ENCODE peak calls at places on chromosomes 7 and 10, in nine cellular contexts. One of them, this sample, is unnamed.

GRCh38 chr10:27019827-27020226 is 80.5 kb downstream of the ANKRD26 start:
- DNase-seq in hypothalamus: no peak
- DNase-seq in stimulated activated naive B cell treated with anti-CD40 and anti-IgM and Interleukin-4, amounts not matched to agents 10 μg/mL and 1 μg/mL and 100 μg/mL, for 72 hours: no peak
- DNase-seq in amniotic stem cell: no peak
- DNase-seq in stimulated activated CD8-positive, alpha-beta memory T cell treated with anti-CD3 and anti-CD28 coated beads, Interleukin-15, amount 100 ng/mL, for 24 hours: no peak
- DNase-seq in activated CD4-positive, CD25-positive, alpha-beta regulatory T cell treated with anti-CD3 and anti-CD28 coated beads, Interleukin-2, amount 50 U/mL, for 16 hours: no peak
- DNase-seq in RWPE2: no peak
- DNase-seq in NCI-H69: no peak
- DNase-seq in right cardiac atrium: no peak
- DNase-seq in this sample: no peak

GRCh38 chr7:82154728-82155127 is 288.8 kb downstream of the CACNA2D1 start:
- DNase-seq in amniotic stem cell: no peak
- DNase-seq in activated CD4-positive, CD25-positive, alpha-beta regulatory T cell treated with anti-CD3 and anti-CD28 coated beads, Interleukin-2, amount 50 U/mL, for 16 hours: no peak
- DNase-seq in stimulated activated CD8-positive, alpha-beta memory T cell treated with anti-CD3 and anti-CD28 coated beads, Interleukin-15, amount 100 ng/mL, for 24 hours: no peak
- DNase-seq in stimulated activated naive B cell treated with anti-CD40 and anti-IgM and Interleukin-4, amounts not matched to agents 10 μg/mL and 1 μg/mL and 100 μg/mL, for 72 hours: no peak
- DNase-seq in hypothalamus: no peak
- DNase-seq in right cardiac atrium: no peak
- DNase-seq in NCI-H69: peak
- DNase-seq in RWPE2: no peak
- DNase-seq in this sample: no peak

GRCh38 chr10:58512470-58513188 is at the start of gene BICC1:
- DNase-seq in right cardiac atrium: peak
- DNase-seq in stimulated activated naive B cell treated with anti-CD40 and anti-IgM and Interleukin-4, amounts not matched to agents 10 μg/mL and 1 μg/mL and 100 μg/mL, for 72 hours: no peak
- DNase-seq in RWPE2: no peak
- DNase-seq in activated CD4-positive, CD25-positive, alpha-beta regulatory T cell treated with anti-CD3 and anti-CD28 coated beads, Interleukin-2, amount 50 U/mL, for 16 hours: no peak
- DNase-seq in stimulated activated CD8-positive, alpha-beta memory T cell treated with anti-CD3 and anti-CD28 coated beads, Interleukin-15, amount 100 ng/mL, for 24 hours: no peak
- DNase-seq in NCI-H69: peak
- DNase-seq in hypothalamus: no peak
- DNase-seq in amniotic stem cell: no peak
- DNase-seq in this sample: peak

GRCh38 chr10:92538231-92538958 is 35.5 kb downstream of the IDE start:
- DNase-seq in stimulated activated naive B cell treated with anti-CD40 and anti-IgM and Interleukin-4, amounts not matched to agents 10 μg/mL and 1 μg/mL and 100 μg/mL, for 72 hours: no peak
- DNase-seq in amniotic stem cell: no peak
- DNase-seq in NCI-H69: no peak
- DNase-seq in RWPE2: no peak
- DNase-seq in hypothalamus: no peak
- DNase-seq in activated CD4-positive, CD25-positive, alpha-beta regulatory T cell treated with anti-CD3 and anti-CD28 coated beads, Interleukin-2, amount 50 U/mL, for 16 hours: no peak
- DNase-seq in stimulated activated CD8-positive, alpha-beta memory T cell treated with anti-CD3 and anti-CD28 coated beads, Interleukin-15, amount 100 ng/mL, for 24 hours: no peak
- DNase-seq in right cardiac atrium: no peak
- DNase-seq in this sample: no peak

GRCh38 chr7:128075536-128076095 is 44.4 kb upstream of the LRRC4 start:
- DNase-seq in NCI-H69: peak
- DNase-seq in activated CD4-positive, CD25-positive, alpha-beta regulatory T cell treated with anti-CD3 and anti-CD28 coated beads, Interleukin-2, amount 50 U/mL, for 16 hours: no peak
- DNase-seq in stimulated activated naive B cell treated with anti-CD40 and anti-IgM and Interleukin-4, amounts not matched to agents 10 μg/mL and 1 μg/mL and 100 μg/mL, for 72 hours: no peak
- DNase-seq in hypothalamus: no peak
- DNase-seq in right cardiac atrium: no peak
- DNase-seq in RWPE2: no peak
- DNase-seq in amniotic stem cell: no peak
- DNase-seq in stimulated activated CD8-positive, alpha-beta memory T cell treated with anti-CD3 and anti-CD28 coated beads, Interleukin-15, amount 100 ng/mL, for 24 hours: no peak
- DNase-seq in this sample: no peak

GRCh38 chr10:60627778-60628773 is 150.2 kb upstream of the CDK1 start:
- DNase-seq in NCI-H69: peak
- DNase-seq in stimulated activated CD8-positive, alpha-beta memory T cell treated with anti-CD3 and anti-CD28 coated beads, Interleukin-15, amount 100 ng/mL, for 24 hours: no peak
- DNase-seq in right cardiac atrium: no peak
- DNase-seq in stimulated activated naive B cell treated with anti-CD40 and anti-IgM and Interleukin-4, amounts not matched to agents 10 μg/mL and 1 μg/mL and 100 μg/mL, for 72 hours: no peak
- DNase-seq in hypothalamus: no peak
- DNase-seq in activated CD4-positive, CD25-positive, alpha-beta regulatory T cell treated with anti-CD3 and anti-CD28 coated beads, Interleukin-2, amount 50 U/mL, for 16 hours: no peak
- DNase-seq in amniotic stem cell: no peak
- DNase-seq in RWPE2: no peak
- DNase-seq in this sample: no peak

GRCh38 chr7:88092676-88092999 is 127.2 kb downstream of the SRI start:
- DNase-seq in right cardiac atrium: no peak
- DNase-seq in RWPE2: no peak
- DNase-seq in stimulated activated naive B cell treated with anti-CD40 and anti-IgM and Interleukin-4, amounts not matched to agents 10 μg/mL and 1 μg/mL and 100 μg/mL, for 72 hours: no peak
- DNase-seq in hypothalamus: no peak
- DNase-seq in amniotic stem cell: no peak
- DNase-seq in stimulated activated CD8-positive, alpha-beta memory T cell treated with anti-CD3 and anti-CD28 coated beads, Interleukin-15, amount 100 ng/mL, for 24 hours: no peak
- DNase-seq in activated CD4-positive, CD25-positive, alpha-beta regulatory T cell treated with anti-CD3 and anti-CD28 coated beads, Interleukin-2, amount 50 U/mL, for 16 hours: no peak
- DNase-seq in NCI-H69: peak
- DNase-seq in this sample: no peak

GRCh38 chr10:131576341-131577177 is 265.0 kb upstream of the TCERG1L start:
- DNase-seq in amniotic stem cell: no peak
- DNase-seq in stimulated activated naive B cell treated with anti-CD40 and anti-IgM and Interleukin-4, amounts not matched to agents 10 μg/mL and 1 μg/mL and 100 μg/mL, for 72 hours: no peak
- DNase-seq in activated CD4-positive, CD25-positive, alpha-beta regulatory T cell treated with anti-CD3 and anti-CD28 coated beads, Interleukin-2, amount 50 U/mL, for 16 hours: no peak
- DNase-seq in NCI-H69: no peak
- DNase-seq in hypothalamus: no peak
- DNase-seq in right cardiac atrium: no peak
- DNase-seq in RWPE2: no peak
- DNase-seq in stimulated activated CD8-positive, alpha-beta memory T cell treated with anti-CD3 and anti-CD28 coated beads, Interleukin-15, amount 100 ng/mL, for 24 hours: no peak
- DNase-seq in this sample: no peak

GRCh38 chr10:50937230-50937907 is 51.9 kb upstream of the A1CF start:
- DNase-seq in amniotic stem cell: peak
- DNase-seq in stimulated activated CD8-positive, alpha-beta memory T cell treated with anti-CD3 and anti-CD28 coated beads, Interleukin-15, amount 100 ng/mL, for 24 hours: no peak
- DNase-seq in right cardiac atrium: no peak
- DNase-seq in activated CD4-positive, CD25-positive, alpha-beta regulatory T cell treated with anti-CD3 and anti-CD28 coated beads, Interleukin-2, amount 50 U/mL, for 16 hours: no peak
- DNase-seq in stimulated activated naive B cell treated with anti-CD40 and anti-IgM and Interleukin-4, amounts not matched to agents 10 μg/mL and 1 μg/mL and 100 μg/mL, for 72 hours: no peak
- DNase-seq in NCI-H69: peak
- DNase-seq in hypothalamus: no peak
- DNase-seq in RWPE2: no peak
- DNase-seq in this sample: peak

GRCh38 chr10:30233186-30233958 is 115.7 kb downstream of the MTPAP start:
- DNase-seq in amniotic stem cell: peak
- DNase-seq in hypothalamus: no peak
- DNase-seq in right cardiac atrium: no peak
- DNase-seq in activated CD4-positive, CD25-positive, alpha-beta regulatory T cell treated with anti-CD3 and anti-CD28 coated beads, Interleukin-2, amount 50 U/mL, for 16 hours: no peak
- DNase-seq in stimulated activated CD8-positive, alpha-beta memory T cell treated with anti-CD3 and anti-CD28 coated beads, Interleukin-15, amount 100 ng/mL, for 24 hours: no peak
- DNase-seq in RWPE2: no peak
- DNase-seq in stimulated activated naive B cell treated with anti-CD40 and anti-IgM and Interleukin-4, amounts not matched to agents 10 μg/mL and 1 μg/mL and 100 μg/mL, for 72 hours: no peak
- DNase-seq in NCI-H69: no peak
- DNase-seq in this sample: peak

GRCh38 chr10:96910488-96911395 is 78.6 kb downstream of the LCOR start:
- DNase-seq in hypothalamus: no peak
- DNase-seq in stimulated activated CD8-positive, alpha-beta memory T cell treated with anti-CD3 and anti-CD28 coated beads, Interleukin-15, amount 100 ng/mL, for 24 hours: no peak
- DNase-seq in amniotic stem cell: peak
- DNase-seq in RWPE2: no peak
- DNase-seq in activated CD4-positive, CD25-positive, alpha-beta regulatory T cell treated with anti-CD3 and anti-CD28 coated beads, Interleukin-2, amount 50 U/mL, for 16 hours: no peak
- DNase-seq in stimulated activated naive B cell treated with anti-CD40 and anti-IgM and Interleukin-4, amounts not matched to agents 10 μg/mL and 1 μg/mL and 100 μg/mL, for 72 hours: no peak
- DNase-seq in right cardiac atrium: no peak
- DNase-seq in NCI-H69: peak
- DNase-seq in this sample: peak

GRCh38 chr10:7161484-7162283 is 249.2 kb downstream of the SFMBT2 start:
- DNase-seq in stimulated activated naive B cell treated with anti-CD40 and anti-IgM and Interleukin-4, amounts not matched to agents 10 μg/mL and 1 μg/mL and 100 μg/mL, for 72 hours: no peak
- DNase-seq in RWPE2: no peak
- DNase-seq in amniotic stem cell: no peak
- DNase-seq in NCI-H69: no peak
- DNase-seq in activated CD4-positive, CD25-positive, alpha-beta regulatory T cell treated with anti-CD3 and anti-CD28 coated beads, Interleukin-2, amount 50 U/mL, for 16 hours: no peak
- DNase-seq in hypothalamus: no peak
- DNase-seq in right cardiac atrium: peak
- DNase-seq in stimulated activated CD8-positive, alpha-beta memory T cell treated with anti-CD3 and anti-CD28 coated beads, Interleukin-15, amount 100 ng/mL, for 24 hours: no peak
- DNase-seq in this sample: no peak

GRCh38 chr10:23371073-23371472 is 26.5 kb upstream of the C10orf67 start:
- DNase-seq in activated CD4-positive, CD25-positive, alpha-beta regulatory T cell treated with anti-CD3 and anti-CD28 coated beads, Interleukin-2, amount 50 U/mL, for 16 hours: no peak
- DNase-seq in NCI-H69: no peak
- DNase-seq in stimulated activated naive B cell treated with anti-CD40 and anti-IgM and Interleukin-4, amounts not matched to agents 10 μg/mL and 1 μg/mL and 100 μg/mL, for 72 hours: no peak
- DNase-seq in amniotic stem cell: no peak
- DNase-seq in hypothalamus: no peak
- DNase-seq in stimulated activated CD8-positive, alpha-beta memory T cell treated with anti-CD3 and anti-CD28 coated beads, Interleukin-15, amount 100 ng/mL, for 24 hours: no peak
- DNase-seq in RWPE2: no peak
- DNase-seq in right cardiac atrium: no peak
- DNase-seq in this sample: no peak

GRCh38 chr10:58517481-58518355 is 5.0 kb downstream of the BICC1 start:
- DNase-seq in stimulated activated CD8-positive, alpha-beta memory T cell treated with anti-CD3 and anti-CD28 coated beads, Interleukin-15, amount 100 ng/mL, for 24 hours: no peak
- DNase-seq in NCI-H69: no peak
- DNase-seq in RWPE2: no peak
- DNase-seq in right cardiac atrium: no peak
- DNase-seq in amniotic stem cell: no peak
- DNase-seq in activated CD4-positive, CD25-positive, alpha-beta regulatory T cell treated with anti-CD3 and anti-CD28 coated beads, Interleukin-2, amount 50 U/mL, for 16 hours: no peak
- DNase-seq in hypothalamus: no peak
- DNase-seq in stimulated activated naive B cell treated with anti-CD40 and anti-IgM and Interleukin-4, amounts not matched to agents 10 μg/mL and 1 μg/mL and 100 μg/mL, for 72 hours: no peak
- DNase-seq in this sample: no peak

GRCh38 chr7:110775046-110775445 is 315.9 kb upstream of the LRRN3 start:
- DNase-seq in stimulated activated naive B cell treated with anti-CD40 and anti-IgM and Interleukin-4, amounts not matched to agents 10 μg/mL and 1 μg/mL and 100 μg/mL, for 72 hours: no peak
- DNase-seq in RWPE2: no peak
- DNase-seq in hypothalamus: no peak
- DNase-seq in amniotic stem cell: peak
- DNase-seq in right cardiac atrium: no peak
- DNase-seq in activated CD4-positive, CD25-positive, alpha-beta regulatory T cell treated with anti-CD3 and anti-CD28 coated beads, Interleukin-2, amount 50 U/mL, for 16 hours: no peak
- DNase-seq in stimulated activated CD8-positive, alpha-beta memory T cell treated with anti-CD3 and anti-CD28 coated beads, Interleukin-15, amount 100 ng/mL, for 24 hours: no peak
- DNase-seq in NCI-H69: no peak
- DNase-seq in this sample: peak

GRCh38 chr7:42272793-42273665 is 36.0 kb upstream of the GLI3 start:
- DNase-seq in right cardiac atrium: no peak
- DNase-seq in hypothalamus: no peak
- DNase-seq in amniotic stem cell: peak
- DNase-seq in stimulated activated CD8-positive, alpha-beta memory T cell treated with anti-CD3 and anti-CD28 coated beads, Interleukin-15, amount 100 ng/mL, for 24 hours: no peak
- DNase-seq in activated CD4-positive, CD25-positive, alpha-beta regulatory T cell treated with anti-CD3 and anti-CD28 coated beads, Interleukin-2, amount 50 U/mL, for 16 hours: no peak
- DNase-seq in NCI-H69: no peak
- DNase-seq in RWPE2: no peak
- DNase-seq in stimulated activated naive B cell treated with anti-CD40 and anti-IgM and Interleukin-4, amounts not matched to agents 10 μg/mL and 1 μg/mL and 100 μg/mL, for 72 hours: no peak
- DNase-seq in this sample: peak

GRCh38 chr10:44684641-44685040 is 226.5 kb upstream of the TMEM72 start:
- DNase-seq in amniotic stem cell: no peak
- DNase-seq in right cardiac atrium: no peak
- DNase-seq in activated CD4-positive, CD25-positive, alpha-beta regulatory T cell treated with anti-CD3 and anti-CD28 coated beads, Interleukin-2, amount 50 U/mL, for 16 hours: no peak
- DNase-seq in stimulated activated CD8-positive, alpha-beta memory T cell treated with anti-CD3 and anti-CD28 coated beads, Interleukin-15, amount 100 ng/mL, for 24 hours: no peak
- DNase-seq in hypothalamus: no peak
- DNase-seq in RWPE2: no peak
- DNase-seq in stimulated activated naive B cell treated with anti-CD40 and anti-IgM and Interleukin-4, amounts not matched to agents 10 μg/mL and 1 μg/mL and 100 μg/mL, for 72 hours: no peak
- DNase-seq in NCI-H69: no peak
- DNase-seq in this sample: no peak

GRCh38 chr10:119545310-119545709 is 2.8 kb upstream of the RGS10 start:
- DNase-seq in hypothalamus: no peak
- DNase-seq in stimulated activated naive B cell treated with anti-CD40 and anti-IgM and Interleukin-4, amounts not matched to agents 10 μg/mL and 1 μg/mL and 100 μg/mL, for 72 hours: no peak
- DNase-seq in stimulated activated CD8-positive, alpha-beta memory T cell treated with anti-CD3 and anti-CD28 coated beads, Interleukin-15, amount 100 ng/mL, for 24 hours: no peak
- DNase-seq in right cardiac atrium: no peak
- DNase-seq in RWPE2: no peak
- DNase-seq in NCI-H69: no peak
- DNase-seq in activated CD4-positive, CD25-positive, alpha-beta regulatory T cell treated with anti-CD3 and anti-CD28 coated beads, Interleukin-2, amount 50 U/mL, for 16 hours: no peak
- DNase-seq in amniotic stem cell: no peak
- DNase-seq in this sample: no peak

GRCh38 chr10:127922206-127922605 is 15.3 kb downstream of the PTPRE start:
- DNase-seq in stimulated activated CD8-positive, alpha-beta memory T cell treated with anti-CD3 and anti-CD28 coated beads, Interleukin-15, amount 100 ng/mL, for 24 hours: no peak
- DNase-seq in NCI-H69: no peak
- DNase-seq in hypothalamus: no peak
- DNase-seq in right cardiac atrium: no peak
- DNase-seq in RWPE2: no peak
- DNase-seq in activated CD4-positive, CD25-positive, alpha-beta regulatory T cell treated with anti-CD3 and anti-CD28 coated beads, Interleukin-2, amount 50 U/mL, for 16 hours: no peak
- DNase-seq in amniotic stem cell: no peak
- DNase-seq in stimulated activated naive B cell treated with anti-CD40 and anti-IgM and Interleukin-4, amounts not matched to agents 10 μg/mL and 1 μg/mL and 100 μg/mL, for 72 hours: no peak
- DNase-seq in this sample: no peak

GRCh38 chr7:40162516-40162915 is 27.7 kb downstream of the SUGCT start:
- DNase-seq in amniotic stem cell: no peak
- DNase-seq in stimulated activated CD8-positive, alpha-beta memory T cell treated with anti-CD3 and anti-CD28 coated beads, Interleukin-15, amount 100 ng/mL, for 24 hours: no peak
- DNase-seq in stimulated activated naive B cell treated with anti-CD40 and anti-IgM and Interleukin-4, amounts not matched to agents 10 μg/mL and 1 μg/mL and 100 μg/mL, for 72 hours: no peak
- DNase-seq in hypothalamus: no peak
- DNase-seq in right cardiac atrium: no peak
- DNase-seq in NCI-H69: no peak
- DNase-seq in activated CD4-positive, CD25-positive, alpha-beta regulatory T cell treated with anti-CD3 and anti-CD28 coated beads, Interleukin-2, amount 50 U/mL, for 16 hours: no peak
- DNase-seq in RWPE2: no peak
- DNase-seq in this sample: peak

GRCh38 chr10:2119316-2119715 is 382.0 kb upstream of the ADARB2 start:
- DNase-seq in amniotic stem cell: no peak
- DNase-seq in NCI-H69: no peak
- DNase-seq in RWPE2: no peak
- DNase-seq in stimulated activated naive B cell treated with anti-CD40 and anti-IgM and Interleukin-4, amounts not matched to agents 10 μg/mL and 1 μg/mL and 100 μg/mL, for 72 hours: no peak
- DNase-seq in right cardiac atrium: no peak
- DNase-seq in hypothalamus: no peak
- DNase-seq in activated CD4-positive, CD25-positive, alpha-beta regulatory T cell treated with anti-CD3 and anti-CD28 coated beads, Interleukin-2, amount 50 U/mL, for 16 hours: no peak
- DNase-seq in stimulated activated CD8-positive, alpha-beta memory T cell treated with anti-CD3 and anti-CD28 coated beads, Interleukin-15, amount 100 ng/mL, for 24 hours: no peak
- DNase-seq in this sample: no peak

GRCh38 chr7:91759205-91759863 is 121.2 kb downstream of the MTERF1 start:
- DNase-seq in stimulated activated CD8-positive, alpha-beta memory T cell treated with anti-CD3 and anti-CD28 coated beads, Interleukin-15, amount 100 ng/mL, for 24 hours: no peak
- DNase-seq in amniotic stem cell: no peak
- DNase-seq in stimulated activated naive B cell treated with anti-CD40 and anti-IgM and Interleukin-4, amounts not matched to agents 10 μg/mL and 1 μg/mL and 100 μg/mL, for 72 hours: no peak
- DNase-seq in hypothalamus: no peak
- DNase-seq in NCI-H69: peak
- DNase-seq in activated CD4-positive, CD25-positive, alpha-beta regulatory T cell treated with anti-CD3 and anti-CD28 coated beads, Interleukin-2, amount 50 U/mL, for 16 hours: no peak
- DNase-seq in right cardiac atrium: no peak
- DNase-seq in RWPE2: peak
- DNase-seq in this sample: no peak

GRCh38 chr7:131235489-131236317 is 92.0 kb upstream of the MKLN1 start:
- DNase-seq in RWPE2: peak
- DNase-seq in activated CD4-positive, CD25-positive, alpha-beta regulatory T cell treated with anti-CD3 and anti-CD28 coated beads, Interleukin-2, amount 50 U/mL, for 16 hours: peak
- DNase-seq in right cardiac atrium: no peak
- DNase-seq in hypothalamus: peak
- DNase-seq in stimulated activated naive B cell treated with anti-CD40 and anti-IgM and Interleukin-4, amounts not matched to agents 10 μg/mL and 1 μg/mL and 100 μg/mL, for 72 hours: peak
- DNase-seq in amniotic stem cell: peak
- DNase-seq in stimulated activated CD8-positive, alpha-beta memory T cell treated with anti-CD3 and anti-CD28 coated beads, Interleukin-15, amount 100 ng/mL, for 24 hours: peak
- DNase-seq in NCI-H69: peak
- DNase-seq in this sample: peak

GRCh38 chr7:30330134-30331111 is 46.0 kb downstream of the ZNRF2 start:
- DNase-seq in stimulated activated naive B cell treated with anti-CD40 and anti-IgM and Interleukin-4, amounts not matched to agents 10 μg/mL and 1 μg/mL and 100 μg/mL, for 72 hours: peak
- DNase-seq in activated CD4-positive, CD25-positive, alpha-beta regulatory T cell treated with anti-CD3 and anti-CD28 coated beads, Interleukin-2, amount 50 U/mL, for 16 hours: no peak
- DNase-seq in RWPE2: no peak
- DNase-seq in hypothalamus: no peak
- DNase-seq in right cardiac atrium: no peak
- DNase-seq in amniotic stem cell: no peak
- DNase-seq in NCI-H69: peak
- DNase-seq in stimulated activated CD8-positive, alpha-beta memory T cell treated with anti-CD3 and anti-CD28 coated beads, Interleukin-15, amount 100 ng/mL, for 24 hours: no peak
- DNase-seq in this sample: no peak

GRCh38 chr7:123961731-123962130 is 36.7 kb downstream of the SPAM1 start:
- DNase-seq in NCI-H69: peak
- DNase-seq in RWPE2: no peak
- DNase-seq in activated CD4-positive, CD25-positive, alpha-beta regulatory T cell treated with anti-CD3 and anti-CD28 coated beads, Interleukin-2, amount 50 U/mL, for 16 hours: no peak
- DNase-seq in amniotic stem cell: no peak
- DNase-seq in stimulated activated naive B cell treated with anti-CD40 and anti-IgM and Interleukin-4, amounts not matched to agents 10 μg/mL and 1 μg/mL and 100 μg/mL, for 72 hours: no peak
- DNase-seq in hypothalamus: no peak
- DNase-seq in stimulated activated CD8-positive, alpha-beta memory T cell treated with anti-CD3 and anti-CD28 coated beads, Interleukin-15, amount 100 ng/mL, for 24 hours: no peak
- DNase-seq in right cardiac atrium: no peak
- DNase-seq in this sample: no peak

GRCh38 chr7:30657131-30657530 is 25.1 kb downstream of the CRHR2 start:
- DNase-seq in activated CD4-positive, CD25-positive, alpha-beta regulatory T cell treated with anti-CD3 and anti-CD28 coated beads, Interleukin-2, amount 50 U/mL, for 16 hours: no peak
- DNase-seq in amniotic stem cell: no peak
- DNase-seq in stimulated activated CD8-positive, alpha-beta memory T cell treated with anti-CD3 and anti-CD28 coated beads, Interleukin-15, amount 100 ng/mL, for 24 hours: no peak
- DNase-seq in NCI-H69: no peak
- DNase-seq in RWPE2: peak
- DNase-seq in right cardiac atrium: no peak
- DNase-seq in stimulated activated naive B cell treated with anti-CD40 and anti-IgM and Interleukin-4, amounts not matched to agents 10 μg/mL and 1 μg/mL and 100 μg/mL, for 72 hours: no peak
- DNase-seq in hypothalamus: no peak
- DNase-seq in this sample: no peak

GRCh38 chr10:29387269-29387668 is 98.4 kb downstream of the LYZL1 start:
- DNase-seq in stimulated activated naive B cell treated with anti-CD40 and anti-IgM and Interleukin-4, amounts not matched to agents 10 μg/mL and 1 μg/mL and 100 μg/mL, for 72 hours: no peak
- DNase-seq in RWPE2: no peak
- DNase-seq in stimulated activated CD8-positive, alpha-beta memory T cell treated with anti-CD3 and anti-CD28 coated beads, Interleukin-15, amount 100 ng/mL, for 24 hours: no peak
- DNase-seq in amniotic stem cell: no peak
- DNase-seq in activated CD4-positive, CD25-positive, alpha-beta regulatory T cell treated with anti-CD3 and anti-CD28 coated beads, Interleukin-2, amount 50 U/mL, for 16 hours: no peak
- DNase-seq in right cardiac atrium: no peak
- DNase-seq in hypothalamus: no peak
- DNase-seq in NCI-H69: peak
- DNase-seq in this sample: no peak